ENCODE peak calls at places on chromosomes 4 and X, in eight cellular contexts. K is IMR-90, W is colonic mucosa, P is heart right ventricle, A is A549, M is tibial artery, Z is GM23338, L is left ventricle myocardium inferior. O is an unnamed sample.

GRCh38 chrX:112235547-112235946 is 153.0 kb upstream of the TRPC5 start:
- DNase-seq in L (no peak), K (peak; percentile 8), P (no peak), A (no peak), Z (no peak), W (no peak), M (no peak), O (no peak)

GRCh38 chr4:138035781-138036258 is 206.3 kb downstream of the SLC7A11 start:
- DNase-seq in W (no peak), M (no peak), P (peak; percentile 11), L (no peak), A (peak; percentile 38), K (peak; percentile 81), Z (peak; percentile 84), O (peak; percentile 26)

GRCh38 chr4:129246850-129247542 is 151.0 kb downstream of the C4orf33 start:
- DNase-seq in Z (no peak), K (no peak), P (no peak), M (no peak), A (no peak), W (peak; percentile 28), L (no peak), O (peak; percentile 12)

GRCh38 chr4:119489305-119489704 is 139.3 kb downstream of the PDE5A start:
- DNase-seq in W (no peak), P (no peak), A (no peak), K (peak; percentile 55), Z (no peak), M (no peak), L (no peak), O (no peak)

GRCh38 chr4:181258569-181258968 is 984.6 kb upstream of the TENM3 start:
- DNase-seq in A (no peak), Z (no peak), L (no peak), M (no peak), W (no peak), P (no peak), K (no peak), O (no peak)

GRCh38 chr4:54165438-54165837 is 63.7 kb upstream of the PDGFRA start:
- DNase-seq in W (no peak), Z (no peak), M (no peak), A (no peak), K (peak; percentile 96), P (no peak), L (no peak), O (no peak)

GRCh38 chr4:158667651-158668198 is 4.0 kb downstream of the C4orf46 start:
- DNase-seq in P (no peak), A (peak; percentile 43), W (peak; percentile 26), L (no peak), Z (peak; percentile 59), K (peak; percentile 25), M (no peak), O (peak; percentile 19)

GRCh38 chrX:130799393-130799792 is 103.6 kb downstream of the ENOX2 start:
- DNase-seq in Z (no peak), L (no peak), M (no peak), A (no peak), W (no peak), K (peak; percentile 32), P (no peak), O (no peak)

GRCh38 chr4:128468485-128468989 is 180.9 kb upstream of the PGRMC2 start:
- DNase-seq in L (no peak), P (peak; percentile 66), Z (no peak), M (peak; percentile 83), W (peak; percentile 83), K (peak; percentile 99), A (no peak), O (no peak)

GRCh38 chr4:47674173-47674572 is 163.7 kb downstream of the CORIN start:
- DNase-seq in M (no peak), Z (no peak), P (no peak), W (no peak), A (no peak), L (no peak), K (no peak), O (no peak)

GRCh38 chrX:22952011-22952410 is 47.7 kb upstream of the DDX53 start:
- DNase-seq in M (no peak), Z (peak; percentile 8), W (no peak), P (no peak), K (peak; percentile 51), A (no peak), L (no peak), O (no peak)

GRCh38 chr4:71261001-71261400 is 77.8 kb upstream of the SLC4A4 start:
- DNase-seq in A (no peak), Z (no peak), K (no peak), P (peak; percentile 29), L (peak; percentile 23), M (no peak), W (no peak), O (no peak)

GRCh38 chr4:81605278-81605677 is 133.6 kb upstream of the RASGEF1B start:
- DNase-seq in W (no peak), A (no peak), P (no peak), M (no peak), K (no peak), Z (peak; percentile 36), L (no peak), O (no peak)

GRCh38 chr4:10122236-10122932 is 5.8 kb upstream of the WDR1 start:
- DNase-seq in P (no peak), Z (no peak), L (no peak), M (no peak), K (no peak), W (no peak), A (no peak), O (no peak)

GRCh38 chr4:90317785-90318184 is 190.6 kb downstream of the CCSER1 start:
- DNase-seq in Z (no peak), M (no peak), A (no peak), L (no peak), K (peak; percentile 94), P (no peak), W (no peak), O (no peak)

GRCh38 chrX:107629533-107629909 is 1.2 kb downstream of the PRPS1 start:
- DNase-seq in M (no peak), Z (peak; percentile 13), L (no peak), P (no peak), K (peak; percentile 36), A (peak; percentile 51), W (no peak), O (no peak)

GRCh38 chr4:64146030-64146429 is 263.2 kb downstream of the TECRL start:
- DNase-seq in A (no peak), P (no peak), Z (no peak), W (no peak), K (no peak), L (no peak), M (no peak), O (no peak)

GRCh38 chr4:145131848-145132247 is 33.7 kb downstream of the ABCE1 start:
- DNase-seq in W (no peak), A (no peak), K (no peak), P (no peak), L (no peak), M (no peak), Z (no peak), O (no peak)

GRCh38 chr4:112759313-112759712 is 122.4 kb downstream of the LARP7 start:
- DNase-seq in K (no peak), P (no peak), M (no peak), Z (peak; percentile 90), L (no peak), A (no peak), W (no peak), O (no peak)

GRCh38 chr4:8319731-8320385 is 50.3 kb downstream of the HTRA3 start:
- DNase-seq in M (peak; percentile 61), W (no peak), K (no peak), P (peak; percentile 83), L (peak; percentile 76), Z (no peak), A (no peak), O (no peak)

GRCh38 chrX:74343970-74344622 is 40.1 kb downstream of the ZCCHC13 start:
- DNase-seq in A (peak; percentile 78), K (peak; percentile 97), L (no peak), Z (peak; percentile 92), P (peak; percentile 63), W (peak; percentile 73), M (peak; percentile 66), O (no peak)

DNA sequence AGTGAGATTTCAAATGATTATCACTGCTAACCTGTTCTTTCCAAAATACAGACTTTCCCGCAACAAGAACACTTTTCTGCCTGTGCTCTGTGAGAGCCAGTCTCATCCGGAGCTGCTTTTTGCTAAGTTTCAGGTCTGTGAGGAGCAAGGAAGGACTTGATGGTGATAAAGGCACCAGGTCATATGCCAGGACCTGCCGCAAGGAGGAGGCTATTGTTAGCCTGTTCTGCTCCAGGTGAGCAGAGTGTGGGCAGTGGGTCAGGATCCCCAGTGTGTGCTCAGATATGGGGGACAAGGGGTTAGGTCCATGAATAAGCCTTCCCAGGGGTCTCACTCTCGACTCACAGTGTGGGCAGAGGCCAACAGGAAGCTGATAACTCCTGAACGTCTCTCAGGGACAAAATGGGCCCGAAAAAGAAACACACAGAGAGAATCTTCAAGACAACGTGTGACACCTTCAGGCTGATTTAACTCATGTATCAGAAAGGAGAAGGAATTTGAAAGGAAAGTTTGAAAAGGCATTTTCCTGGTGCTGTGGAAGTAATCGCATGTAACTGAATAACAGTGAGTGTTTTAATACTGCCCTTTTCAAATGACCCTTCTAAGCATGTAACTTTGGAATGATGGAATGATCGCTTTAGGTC is 57.7 kb upstream of the PDLIM3 start:
- DNase-seq in W (no peak), Z (peak; percentile 18), M (no peak), A (no peak), P (no peak), K (no peak), L (no peak), O (no peak)
- TF ChIP-seq CTCF in W (no peak), Z (peak; percentile 40), M (no peak), A (no peak), P (no peak), K (peak; percentile 13), L (no peak), O (no peak)

GRCh38 chr4:1169171-1169671 is 3.2 kb downstream of the SPON2 start:
- DNase-seq in M (no peak), K (no peak), P (no peak), L (no peak), W (no peak), A (no peak), Z (no peak), O (no peak)
- H3K4me1 ChIP-seq in M (peaks cover 46% of the 10 kb centered on the region), K (peaks cover 18% of the 10 kb centered on the region), P (peaks cover 35% of the 10 kb centered on the region), L (peaks cover 55% of the 10 kb centered on the region), W (peaks cover 26% of the 10 kb centered on the region), A (peaks cover 21% of the 10 kb centered on the region), Z (no peaks in the 10 kb centered on the region), O (peaks cover 25% of the 10 kb centered on the region)

DNA sequence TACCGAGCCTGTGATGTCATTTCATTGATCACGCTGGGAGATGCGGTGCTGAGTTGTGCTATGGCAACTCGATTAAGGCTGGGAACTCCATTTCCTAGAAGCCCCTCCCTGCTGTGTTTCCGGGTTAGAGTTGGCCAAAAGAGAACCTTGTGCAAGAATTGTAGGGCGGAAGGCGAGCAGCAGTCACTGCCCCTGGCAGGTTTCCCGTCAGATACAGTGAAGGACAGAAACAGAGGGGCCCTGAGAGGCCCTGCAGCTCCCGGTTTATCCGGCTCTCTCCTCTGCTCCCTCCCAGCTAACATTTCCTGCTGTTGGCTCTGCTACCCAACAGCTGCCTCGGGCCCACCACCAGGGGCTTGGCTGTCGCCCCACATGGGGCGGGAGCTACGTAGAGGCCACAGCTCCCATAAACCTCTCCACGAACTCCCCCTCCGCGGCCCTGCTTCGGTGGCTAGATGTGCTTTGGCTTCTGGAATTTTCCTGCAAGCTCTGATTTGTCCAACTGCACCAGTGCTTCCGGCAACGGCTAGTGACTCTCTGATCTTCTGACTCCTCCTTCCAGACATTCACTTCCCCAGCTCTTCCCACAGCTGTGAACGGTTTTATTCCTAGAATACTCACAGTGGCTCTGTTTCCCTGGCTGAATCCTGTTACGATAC is 74.9 kb upstream of the USP9X start:
- DNase-seq in Z (peak; percentile 60), L (peak; percentile 73), K (peak; percentile 88), W (peak; percentile 82), M (peak; percentile 83), P (peak; percentile 90), A (peak; percentile 47), O (peak; percentile 75)
- H3K4me3 ChIP-seq in Z (no peak overlapping the region), L (peak overlapping the region; percentile 57), K (peak overlapping the region; percentile 13), W (no peak overlapping the region), M (peak overlapping the region; percentile 46), P (no peak overlapping the region), A (peak overlapping the region; percentile 24), O (no peak overlapping the region)

GRCh38 chrX:85288992-85289723 is 45.4 kb downstream of the ZNF711 start:
- DNase-seq in Z (peak; percentile 10), L (no peak), W (no peak), A (no peak), M (no peak), K (no peak), P (no peak), O (no peak)
- TF ChIP-seq CTCF in Z (peak; percentile 14), L (no peak), W (no peak), A (no peak), M (no peak), K (no peak), P (no peak), O (no peak)

O was measured in mucosa of descending colon.